ENCODE peak calls at places on chromosomes 4 and X, in five cellular contexts. One of them, this sample, is unnamed.

GRCh38 chr4:70778888-70779422 is 57.2 kb downstream of the RUFY3 start:
- DNase-seq in erythroblast: no peak
- DNase-seq in neural progenitor cell: no peak
- DNase-seq in NCI-H2171 treated with DMSO at 0.1 percent for 48 hours: no peak
- DNase-seq in nephron progenitor cell: no peak
- DNase-seq in this sample: no peak

GRCh38 chrX:40104649-40105015 is 6.9 kb upstream of the BCOR start:
- DNase-seq in nephron progenitor cell: no peak
- DNase-seq in erythroblast: peak
- DNase-seq in NCI-H2171 treated with DMSO at 0.1 percent for 48 hours: peak
- DNase-seq in neural progenitor cell: peak
- DNase-seq in this sample: no peak

GRCh38 chrX:1502853-1503252 is 34.1 kb downstream of the P2RY8 start:
- DNase-seq in nephron progenitor cell: no peak
- DNase-seq in NCI-H2171 treated with DMSO at 0.1 percent for 48 hours: no peak
- DNase-seq in neural progenitor cell: no peak
- DNase-seq in erythroblast: no peak
- DNase-seq in this sample: peak

GRCh38 chrX:110992611-110993010 is 103.4 kb upstream of the PAK3 start:
- DNase-seq in NCI-H2171 treated with DMSO at 0.1 percent for 48 hours: no peak
- DNase-seq in nephron progenitor cell: peak
- DNase-seq in neural progenitor cell: peak
- DNase-seq in erythroblast: peak
- DNase-seq in this sample: peak

GRCh38 chrX:154371771-154372300 is 2.6 kb downstream of the FLNA start:
- DNase-seq in NCI-H2171 treated with DMSO at 0.1 percent for 48 hours: no peak
- DNase-seq in nephron progenitor cell: no peak
- DNase-seq in neural progenitor cell: peak
- DNase-seq in erythroblast: no peak
- DNase-seq in this sample: no peak

GRCh38 chrX:51697397-51697796 is 12.9 kb upstream of the CENPVL1 start:
- DNase-seq in erythroblast: no peak
- DNase-seq in NCI-H2171 treated with DMSO at 0.1 percent for 48 hours: no peak
- DNase-seq in neural progenitor cell: no peak
- DNase-seq in nephron progenitor cell: no peak
- DNase-seq in this sample: no peak

GRCh38 chr4:159547645-159548308 is 444.9 kb downstream of the RAPGEF2 start:
- DNase-seq in NCI-H2171 treated with DMSO at 0.1 percent for 48 hours: no peak
- DNase-seq in neural progenitor cell: no peak
- DNase-seq in erythroblast: no peak
- DNase-seq in nephron progenitor cell: no peak
- DNase-seq in this sample: no peak

GRCh38 chr4:89276296-89276695 is 31.3 kb downstream of the GPRIN3 start:
- DNase-seq in neural progenitor cell: no peak
- DNase-seq in nephron progenitor cell: no peak
- DNase-seq in erythroblast: no peak
- DNase-seq in NCI-H2171 treated with DMSO at 0.1 percent for 48 hours: no peak
- DNase-seq in this sample: no peak

GRCh38 chrX:119401569-119401968 is 2.4 kb downstream of the SLC25A43 start:
- DNase-seq in nephron progenitor cell: no peak
- DNase-seq in NCI-H2171 treated with DMSO at 0.1 percent for 48 hours: no peak
- DNase-seq in erythroblast: no peak
- DNase-seq in neural progenitor cell: no peak
- DNase-seq in this sample: no peak

GRCh38 chrX:24498975-24499374 is 33.9 kb downstream of the PDK3 start:
- DNase-seq in NCI-H2171 treated with DMSO at 0.1 percent for 48 hours: peak
- DNase-seq in erythroblast: peak
- DNase-seq in neural progenitor cell: no peak
- DNase-seq in nephron progenitor cell: no peak
- DNase-seq in this sample: no peak

GRCh38 chr4:147017081-147017480 is 71.4 kb upstream of the TTC29 start:
- DNase-seq in neural progenitor cell: no peak
- DNase-seq in nephron progenitor cell: no peak
- DNase-seq in erythroblast: no peak
- DNase-seq in NCI-H2171 treated with DMSO at 0.1 percent for 48 hours: no peak
- DNase-seq in this sample: no peak

GRCh38 chrX:107547621-107548020 is 80.7 kb upstream of the PRPS1 start:
- DNase-seq in NCI-H2171 treated with DMSO at 0.1 percent for 48 hours: no peak
- DNase-seq in nephron progenitor cell: no peak
- DNase-seq in erythroblast: no peak
- DNase-seq in neural progenitor cell: no peak
- DNase-seq in this sample: no peak